ENCODE peak calls at places on chromosomes 7 and 10, in nine cellular contexts. R is spleen, M is breast epithelium, U is GM12892, J is sigmoid colon, N is transverse colon, P is prostate gland, G is GM12891, D is suprapubic skin. L is an unnamed sample.

GRCh38 chr10:132138133-132138532 is 48.6 kb upstream of the DPYSL4 start:
- DNase-seq in M (no peak), P (no peak), U (no peak), J (no peak), D (peak), R (peak), N (no peak), G (no peak), L (no peak)

GRCh38 chr10:78700413-78700812 is 368.4 kb upstream of the ZMIZ1 start:
- DNase-seq in R (no peak), M (no peak), D (no peak), N (peak), U (no peak), J (no peak), P (no peak), G (no peak), L (no peak)

GRCh38 chr7:77157446-77157845 is 35.0 kb downstream of the CCDC146 start:
- DNase-seq in G (no peak), M (no peak), D (no peak), J (no peak), P (no peak), R (no peak), N (no peak), U (no peak), L (no peak)

GRCh38 chr10:70198696-70199466 is 28.6 kb upstream of the SAR1A start:
- DNase-seq in M (no peak), G (no peak), D (no peak), J (no peak), R (no peak), N (no peak), U (no peak), P (no peak), L (peak)

GRCh38 chr10:44703241-44704155 is 207.6 kb upstream of the TMEM72 start:
- DNase-seq in U (no peak), J (no peak), R (no peak), D (no peak), G (no peak), N (no peak), P (no peak), M (no peak), L (no peak)

GRCh38 chr10:113709221-113709838 is 29.6 kb downstream of the CASP7 start:
- DNase-seq in N (no peak), G (no peak), P (no peak), R (no peak), M (no peak), D (no peak), J (no peak), U (no peak), L (no peak)

GRCh38 chr10:13105184-13105583 is 5.2 kb downstream of the OPTN start:
- DNase-seq in R (no peak), M (no peak), J (no peak), N (no peak), G (no peak), D (no peak), P (no peak), U (no peak), L (no peak)

GRCh38 chr7:103967401-103967800 is 22.1 kb downstream of the RELN start:
- DNase-seq in D (no peak), M (no peak), R (no peak), G (no peak), N (no peak), U (no peak), P (no peak), J (no peak), L (no peak)

GRCh38 chr10:131973160-131973951 is 8.4 kb downstream of the BNIP3 start:
- DNase-seq in P (no peak), N (no peak), R (peak), G (no peak), M (peak), U (no peak), J (peak), D (no peak), L (no peak)

GRCh38 chr10:14732146-14732545 is 42.6 kb downstream of the FAM107B start:
- DNase-seq in D (no peak), J (no peak), G (no peak), P (no peak), U (no peak), R (no peak), M (no peak), N (no peak), L (no peak)

GRCh38 chr7:138834583-138834982 is 36.6 kb upstream of the ATP6V0A4 start:
- DNase-seq in D (no peak), U (no peak), N (no peak), J (no peak), G (no peak), M (no peak), R (no peak), P (no peak), L (no peak)

GRCh38 chr7:74190259-74190658 is 16.1 kb downstream of the EIF4H start:
- DNase-seq in U (no peak), N (no peak), G (no peak), P (no peak), R (peak), M (no peak), D (no peak), J (peak), L (no peak)

GRCh38 chr7:15652776-15653290 is 33.6 kb downstream of the MEOX2 start:
- DNase-seq in R (no peak), G (no peak), U (no peak), M (no peak), P (no peak), N (no peak), J (no peak), D (no peak), L (no peak)

GRCh38 chr7:32936686-32937085 is 20.6 kb upstream of the FKBP9 start:
- DNase-seq in R (no peak), D (no peak), P (no peak), U (no peak), J (no peak), G (no peak), N (no peak), M (no peak), L (no peak)

GRCh38 chr7:99949645-99950228 is 20.3 kb upstream of the GJC3 start:
- DNase-seq in J (no peak), U (no peak), G (no peak), R (no peak), P (peak), M (no peak), D (no peak), N (no peak), L (peak)

GRCh38 chr7:137017221-137017620 is 148.8 kb downstream of the CHRM2 start:
- DNase-seq in U (no peak), G (no peak), M (no peak), J (no peak), N (no peak), P (no peak), D (no peak), R (no peak), L (no peak)

GRCh38 chr7:32941996-32942782 is 15.1 kb upstream of the FKBP9 start:
- DNase-seq in G (peak), U (peak), D (peak), N (peak), J (peak), M (peak), P (peak), R (peak), L (peak)

GRCh38 chr7:25351761-25352160 is 123.5 kb upstream of the NPVF start:
- DNase-seq in G (no peak), U (no peak), P (no peak), R (no peak), D (no peak), J (no peak), M (no peak), N (no peak), L (no peak)

GRCh38 chr7:149196705-149197171 is 1.4 kb downstream of the ZNF282 start:
- DNase-seq in D (no peak), M (no peak), U (no peak), R (peak), N (peak), P (no peak), G (no peak), J (peak), L (peak)

GRCh38 chr7:525740-526139 is 6.1 kb upstream of the PDGFA start:
- DNase-seq in R (no peak), G (no peak), U (no peak), J (no peak), M (no peak), D (no peak), P (no peak), N (no peak), L (no peak)

GRCh38 chr7:70325509-70326101 is 727.3 kb downstream of the AUTS2 start:
- DNase-seq in N (no peak), D (no peak), M (no peak), J (no peak), U (no peak), R (no peak), P (no peak), G (no peak), L (no peak)

GRCh38 chr10:33434948-33435347 is 100.5 kb upstream of the NRP1 start:
- DNase-seq in G (no peak), D (no peak), R (no peak), M (no peak), P (no peak), U (no peak), N (no peak), J (no peak), L (no peak)

GRCh38 chr7:87709258-87709657 is 81.1 kb downstream of the RUNDC3B start:
- DNase-seq in N (no peak), R (no peak), J (no peak), G (no peak), D (no peak), U (no peak), P (no peak), M (no peak), L (peak)

GRCh38 chr7:157442456-157442855 is 105.7 kb downstream of the DNAJB6 start:
- DNase-seq in D (peak), G (no peak), M (peak), U (no peak), J (peak), R (peak), N (no peak), P (no peak), L (no peak)

GRCh38 chr10:58512470-58513188 is at the start of gene BICC1:
- DNase-seq in G (no peak), U (no peak), D (peak), R (peak), N (peak), P (peak), J (peak), M (no peak), L (peak)

GRCh38 chr7:4279210-4279609 is 402.9 kb upstream of the FOXK1 start:
- DNase-seq in P (no peak), D (no peak), G (no peak), N (no peak), U (no peak), J (no peak), R (no peak), M (no peak), L (no peak)

DNA sequence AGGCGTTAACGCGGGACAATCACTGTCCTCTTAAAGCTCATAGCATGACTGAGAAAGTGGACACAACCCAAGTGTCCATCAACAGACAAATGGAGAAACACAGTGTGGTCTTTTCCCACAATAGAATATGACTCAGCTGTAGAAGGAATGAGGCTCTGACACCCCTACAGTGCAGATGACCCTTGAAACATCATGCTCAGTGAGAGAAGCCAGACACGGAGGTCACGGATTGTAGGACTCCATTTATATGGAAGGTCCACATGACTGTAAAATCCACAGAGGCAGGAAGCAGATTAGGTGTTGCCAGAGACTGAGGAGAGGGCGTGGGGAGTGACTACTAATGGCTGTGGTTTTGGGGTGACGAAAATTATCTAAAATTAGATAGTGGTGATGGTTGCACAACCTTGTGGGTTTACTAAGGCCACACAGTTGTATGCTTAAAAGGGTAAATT is 6.1 kb upstream of the NCAPG2 start:
- DNase-seq in P (no peak), U (no peak), D (no peak), G (no peak), J (no peak), N (no peak), M (no peak), R (no peak), L (no peak)
- TF ChIP-seq POLR2AphosphoS5 in P (no peak), U (no peak), D (no peak), G (no peak), J (no peak), N (no peak), M (no peak), R (no peak), L (no peak)

DNA sequence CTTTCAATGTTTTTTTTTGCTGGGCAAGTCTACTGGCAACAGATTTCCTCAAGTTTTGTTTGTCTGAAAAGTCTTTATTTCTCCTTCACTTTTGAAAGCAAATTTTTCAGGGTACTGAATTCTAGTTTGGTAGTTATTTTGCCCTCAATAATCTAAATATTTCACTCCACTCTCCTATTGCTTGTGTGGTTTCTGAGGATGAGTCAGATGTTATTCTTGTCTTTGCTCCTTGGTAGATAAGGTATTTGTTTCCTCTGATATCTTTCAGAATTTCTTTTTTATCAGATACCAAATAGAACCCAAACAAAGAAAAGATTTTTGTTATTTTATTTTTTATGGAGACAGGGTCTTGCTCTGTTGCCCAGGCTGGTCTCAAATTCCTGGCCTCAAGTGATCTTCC is 99.2 kb upstream of the MALRD1 start:
- DNase-seq in J (no peak), G (no peak), U (no peak), R (no peak), P (no peak), N (no peak), M (no peak), D (no peak), L (no peak)
- TF ChIP-seq POLR2AphosphoS5 in J (no peak), G (no peak), U (no peak), R (no peak), P (no peak), N (no peak), M (no peak), D (no peak), L (no peak)

DNA sequence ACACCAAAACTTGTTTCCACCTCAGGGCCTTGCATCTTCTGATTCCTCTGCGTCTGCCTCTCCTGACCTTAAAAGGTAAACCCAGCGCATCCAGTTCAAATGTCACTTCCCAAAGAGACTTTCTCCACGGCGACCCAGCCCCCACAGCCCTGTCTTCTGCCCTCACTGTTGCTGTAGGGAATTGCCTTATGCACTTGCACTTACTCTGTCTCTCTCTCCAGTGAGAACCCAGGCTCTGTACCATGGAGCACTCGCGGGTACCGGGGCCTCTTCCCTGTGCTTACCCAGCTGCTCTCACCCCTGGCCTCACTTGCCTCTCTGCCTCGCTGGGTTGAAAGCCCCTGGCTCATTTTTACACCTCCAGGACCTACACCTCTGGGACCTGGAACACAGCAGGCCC is 48.4 kb downstream of the AOC1 start:
- DNase-seq in G (no peak), J (no peak), D (no peak), R (no peak), M (no peak), U (no peak), N (no peak), P (no peak), L (no peak)
- TF ChIP-seq POLR2AphosphoS5 in G (no peak), J (no peak), D (no peak), R (no peak), M (no peak), U (no peak), N (no peak), P (no peak), L (no peak)

DNA sequence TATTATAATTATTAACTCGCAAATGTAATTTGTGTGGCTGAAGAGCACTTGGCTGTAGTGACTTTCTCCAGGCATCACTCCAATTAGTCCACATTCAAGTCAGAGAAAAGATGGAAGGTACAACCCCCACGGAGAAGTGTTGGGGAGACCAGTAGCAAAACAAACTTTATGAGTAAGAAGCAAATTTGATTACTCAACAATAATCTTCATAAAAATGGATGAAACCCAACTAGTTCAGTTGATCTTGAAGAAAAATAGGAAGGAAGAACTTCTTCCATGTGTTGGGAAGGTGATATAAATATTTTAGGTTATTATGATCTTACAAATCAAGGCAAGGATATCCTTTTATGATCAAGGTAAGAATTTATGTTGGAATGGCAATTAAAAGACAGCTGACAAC is 5.1 kb downstream of the AOAH start:
- DNase-seq in J (no peak), D (no peak), N (no peak), G (no peak), M (no peak), P (no peak), R (no peak), U (no peak), L (no peak)
- TF ChIP-seq POLR2AphosphoS5 in J (no peak), D (no peak), N (no peak), G (no peak), M (no peak), P (no peak), R (no peak), U (no peak), L (no peak)

DNA sequence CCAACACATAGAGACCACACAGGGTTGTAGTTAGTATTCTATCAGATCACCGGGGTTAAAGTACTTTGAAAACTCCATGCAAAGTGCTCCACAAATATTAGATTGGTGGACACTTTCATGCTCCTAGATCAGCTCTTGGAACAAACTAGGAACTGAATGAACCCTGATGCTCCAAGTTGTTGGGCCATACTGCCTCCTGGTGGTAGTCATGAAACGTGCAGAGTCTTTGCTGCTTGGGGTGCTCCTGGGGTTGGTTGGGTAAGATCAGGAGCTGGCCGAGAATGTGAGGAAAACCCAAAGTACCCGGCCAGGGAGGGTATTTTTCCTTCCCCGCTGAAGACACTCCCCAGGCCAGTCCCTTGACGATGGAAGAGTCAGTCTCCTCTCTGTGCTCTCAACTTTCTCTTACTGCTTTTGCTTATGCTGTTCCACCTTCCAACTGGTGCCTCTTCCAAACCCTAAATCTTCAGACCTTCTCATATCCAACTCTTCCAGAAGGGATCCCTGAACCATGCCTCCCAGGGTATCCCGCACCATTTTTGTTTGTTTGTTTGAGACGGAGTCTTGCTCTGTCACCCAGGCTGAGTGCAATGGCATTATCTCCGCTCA is 920 bp upstream of the RPEL1 start:
- DNase-seq in U (peak), G (peak), N (peak), R (peak), M (peak), D (peak), P (peak), J (peak), L (peak)
- TF ChIP-seq POLR2AphosphoS5 in U (no peak), G (no peak), N (no peak), R (no peak), M (no peak), D (no peak), P (peak), J (no peak), L (no peak)

GRCh38 chr7:44884553-44885393 is 557 bp downstream of the PURB start:
- DNase-seq in U (no peak), J (peak), G (no peak), R (peak), D (peak), P (peak), N (peak), M (peak), L (peak)
- TF ChIP-seq POLR2AphosphoS5 in U (no peak), J (peak), G (no peak), R (peak), D (no peak), P (no peak), N (peak), M (peak), L (no peak)